ENCODE peak calls at places on chromosomes 16 and 17, in five cellular contexts. One of them, this sample, is unnamed.

GRCh38 chr16:84537431-84538151 is 33.1 kb upstream of the MEAK7 start:
- DNase-seq in mammary epithelial cell: no peak
- DNase-seq in ELF-1: no peak
- DNase-seq in ascending aorta: no peak
- DNase-seq in anterior cingulate cortex: no peak
- DNase-seq in this sample: no peak

GRCh38 chr17:75506888-75507287 is 8.4 kb downstream of the CASKIN2 start:
- DNase-seq in mammary epithelial cell: no peak
- DNase-seq in ELF-1: no peak
- DNase-seq in ascending aorta: no peak
- DNase-seq in anterior cingulate cortex: no peak
- DNase-seq in this sample: no peak

GRCh38 chr17:75810216-75810615 is 25.6 kb downstream of the UNK start:
- DNase-seq in mammary epithelial cell: no peak
- DNase-seq in ELF-1: no peak
- DNase-seq in ascending aorta: no peak
- DNase-seq in anterior cingulate cortex: no peak
- DNase-seq in this sample: no peak

GRCh38 chr17:32570081-32570396 is 83.2 kb downstream of the CDK5R1 start:
- DNase-seq in mammary epithelial cell: no peak
- DNase-seq in ELF-1: no peak
- DNase-seq in ascending aorta: no peak
- DNase-seq in anterior cingulate cortex: no peak
- DNase-seq in this sample: no peak

GRCh38 chr17:76281573-76282371 is 16.6 kb downstream of the UBALD2 start:
- DNase-seq in mammary epithelial cell: no peak
- DNase-seq in ELF-1: no peak
- DNase-seq in ascending aorta: no peak
- DNase-seq in anterior cingulate cortex: no peak
- DNase-seq in this sample: no peak

GRCh38 chr16:54437361-54437760 is 150.8 kb upstream of the IRX3 start:
- DNase-seq in mammary epithelial cell: no peak
- DNase-seq in ELF-1: no peak
- DNase-seq in ascending aorta: no peak
- DNase-seq in anterior cingulate cortex: no peak
- DNase-seq in this sample: no peak

GRCh38 chr17:8004899-8005298 is 2.5 kb downstream of the GUCY2D start:
- DNase-seq in mammary epithelial cell: no peak
- DNase-seq in ELF-1: no peak
- DNase-seq in ascending aorta: no peak
- DNase-seq in anterior cingulate cortex: no peak
- DNase-seq in this sample: no peak

GRCh38 chr16:3071655-3072054 is 6.2 kb downstream of the IL32 start:
- DNase-seq in mammary epithelial cell: no peak
- DNase-seq in ELF-1: no peak
- DNase-seq in ascending aorta: no peak
- DNase-seq in anterior cingulate cortex: no peak
- DNase-seq in this sample: no peak

This sample was measured in stimulated activated CD4-positive, alpha-beta T cell treated with anti-CD3 and anti-CD28 coated beads, Interleukin-1b, Interleukin-23, amount 100 ng/mL, for 4 hours.